ENCODE peak calls at places on chromosome 10, in eight cellular contexts. One of them, this sample, is unnamed.

GRCh38 chr10:16822726-16823360 is 5.6 kb upstream of the RSU1 start:
- DNase-seq in astrocyte: no peak
- DNase-seq in CD8-positive, alpha-beta memory T cell: no peak
- DNase-seq in neural progenitor cell: no peak
- DNase-seq in heart left ventricle: no peak
- DNase-seq in mammary epithelial cell: no peak
- DNase-seq in thoracic aorta: no peak
- DNase-seq in esophagus squamous epithelium: no peak
- DNase-seq in this sample: no peak

GRCh38 chr10:85048644-85049043 is 720.3 kb downstream of the CCSER2 start:
- DNase-seq in astrocyte: no peak
- DNase-seq in CD8-positive, alpha-beta memory T cell: no peak
- DNase-seq in neural progenitor cell: no peak
- DNase-seq in heart left ventricle: no peak
- DNase-seq in mammary epithelial cell: no peak
- DNase-seq in thoracic aorta: no peak
- DNase-seq in esophagus squamous epithelium: no peak
- DNase-seq in this sample: no peak

GRCh38 chr10:114940735-114941134 is 2.7 kb downstream of the TRUB1 start:
- DNase-seq in astrocyte: peak
- DNase-seq in CD8-positive, alpha-beta memory T cell: no peak
- DNase-seq in neural progenitor cell: no peak
- DNase-seq in heart left ventricle: no peak
- DNase-seq in mammary epithelial cell: peak
- DNase-seq in thoracic aorta: no peak
- DNase-seq in esophagus squamous epithelium: no peak
- DNase-seq in this sample: no peak

GRCh38 chr10:69801434-69802315 is at the start of gene COL13A1:
- DNase-seq in astrocyte: peak
- DNase-seq in CD8-positive, alpha-beta memory T cell: no peak
- DNase-seq in neural progenitor cell: peak
- DNase-seq in heart left ventricle: peak
- DNase-seq in mammary epithelial cell: peak
- DNase-seq in thoracic aorta: peak
- DNase-seq in esophagus squamous epithelium: no peak
- DNase-seq in this sample: peak

GRCh38 chr10:14532473-14533251 is 201.9 kb upstream of the FRMD4A start:
- DNase-seq in astrocyte: peak
- DNase-seq in CD8-positive, alpha-beta memory T cell: no peak
- DNase-seq in neural progenitor cell: no peak
- DNase-seq in heart left ventricle: no peak
- DNase-seq in mammary epithelial cell: peak
- DNase-seq in thoracic aorta: no peak
- DNase-seq in esophagus squamous epithelium: no peak
- DNase-seq in this sample: no peak

GRCh38 chr10:28663576-28664368 is 13.5 kb upstream of the BAMBI start:
- DNase-seq in astrocyte: peak
- DNase-seq in CD8-positive, alpha-beta memory T cell: peak
- DNase-seq in neural progenitor cell: peak
- DNase-seq in heart left ventricle: peak
- DNase-seq in mammary epithelial cell: peak
- DNase-seq in thoracic aorta: no peak
- DNase-seq in esophagus squamous epithelium: no peak
- DNase-seq in this sample: peak

GRCh38 chr10:29064665-29065064 is 224.2 kb upstream of the LYZL1 start:
- DNase-seq in astrocyte: no peak
- DNase-seq in CD8-positive, alpha-beta memory T cell: no peak
- DNase-seq in neural progenitor cell: no peak
- DNase-seq in heart left ventricle: no peak
- DNase-seq in mammary epithelial cell: no peak
- DNase-seq in thoracic aorta: no peak
- DNase-seq in esophagus squamous epithelium: no peak
- DNase-seq in this sample: no peak

GRCh38 chr10:121927361-121927840 is 430 bp downstream of the ATE1 start:
- DNase-seq in astrocyte: peak
- DNase-seq in CD8-positive, alpha-beta memory T cell: peak
- DNase-seq in neural progenitor cell: peak
- DNase-seq in heart left ventricle: peak
- DNase-seq in mammary epithelial cell: peak
- DNase-seq in thoracic aorta: no peak
- DNase-seq in esophagus squamous epithelium: no peak
- DNase-seq in this sample: peak

GRCh38 chr10:8975535-8975934 is 921.0 kb downstream of the GATA3 start:
- DNase-seq in astrocyte: no peak
- DNase-seq in CD8-positive, alpha-beta memory T cell: no peak
- DNase-seq in neural progenitor cell: no peak
- DNase-seq in heart left ventricle: no peak
- DNase-seq in mammary epithelial cell: peak
- DNase-seq in thoracic aorta: no peak
- DNase-seq in esophagus squamous epithelium: no peak
- DNase-seq in this sample: no peak

GRCh38 chr10:4946349-4946717 is 16.9 kb upstream of the AKR1C1 start:
- DNase-seq in astrocyte: no peak
- DNase-seq in CD8-positive, alpha-beta memory T cell: no peak
- DNase-seq in neural progenitor cell: no peak
- DNase-seq in heart left ventricle: no peak
- DNase-seq in mammary epithelial cell: no peak
- DNase-seq in thoracic aorta: no peak
- DNase-seq in esophagus squamous epithelium: no peak
- DNase-seq in this sample: no peak

GRCh38 chr10:123573236-123574147 is 92.7 kb upstream of the GPR26 start:
- DNase-seq in astrocyte: no peak
- DNase-seq in CD8-positive, alpha-beta memory T cell: no peak
- DNase-seq in neural progenitor cell: peak
- DNase-seq in heart left ventricle: no peak
- DNase-seq in mammary epithelial cell: peak
- DNase-seq in thoracic aorta: no peak
- DNase-seq in esophagus squamous epithelium: no peak
- DNase-seq in this sample: peak

GRCh38 chr10:12513775-12514663 is 164.7 kb downstream of the CAMK1D start:
- DNase-seq in astrocyte: no peak
- DNase-seq in CD8-positive, alpha-beta memory T cell: no peak
- DNase-seq in neural progenitor cell: no peak
- DNase-seq in heart left ventricle: no peak
- DNase-seq in mammary epithelial cell: no peak
- DNase-seq in thoracic aorta: no peak
- DNase-seq in esophagus squamous epithelium: no peak
- DNase-seq in this sample: no peak

GRCh38 chr10:90751107-90751997 is 106.5 kb downstream of the HTR7 start:
- DNase-seq in astrocyte: no peak
- DNase-seq in CD8-positive, alpha-beta memory T cell: no peak
- DNase-seq in neural progenitor cell: peak
- DNase-seq in heart left ventricle: no peak
- DNase-seq in mammary epithelial cell: peak
- DNase-seq in thoracic aorta: no peak
- DNase-seq in esophagus squamous epithelium: no peak
- DNase-seq in this sample: no peak

GRCh38 chr10:132418520-132419416 is 21.8 kb downstream of the PWWP2B start:
- DNase-seq in astrocyte: no peak
- DNase-seq in CD8-positive, alpha-beta memory T cell: no peak
- DNase-seq in neural progenitor cell: peak
- DNase-seq in heart left ventricle: peak
- DNase-seq in mammary epithelial cell: no peak
- DNase-seq in thoracic aorta: no peak
- DNase-seq in esophagus squamous epithelium: no peak
- DNase-seq in this sample: peak

GRCh38 chr10:60313589-60313952 is 76.1 kb downstream of the ANK3 start:
- DNase-seq in astrocyte: no peak
- DNase-seq in CD8-positive, alpha-beta memory T cell: no peak
- DNase-seq in neural progenitor cell: no peak
- DNase-seq in heart left ventricle: no peak
- DNase-seq in mammary epithelial cell: no peak
- DNase-seq in thoracic aorta: no peak
- DNase-seq in esophagus squamous epithelium: no peak
- DNase-seq in this sample: no peak

GRCh38 chr10:133476641-133476990 is 22.9 kb downstream of the SCART1 start:
- DNase-seq in astrocyte: no peak
- DNase-seq in CD8-positive, alpha-beta memory T cell: no peak
- DNase-seq in neural progenitor cell: no peak
- DNase-seq in heart left ventricle: no peak
- DNase-seq in mammary epithelial cell: no peak
- DNase-seq in thoracic aorta: no peak
- DNase-seq in esophagus squamous epithelium: no peak
- DNase-seq in this sample: no peak

GRCh38 chr10:11046766-11047165 is 29.1 kb downstream of the CELF2 start:
- DNase-seq in astrocyte: no peak
- DNase-seq in CD8-positive, alpha-beta memory T cell: no peak
- DNase-seq in neural progenitor cell: no peak
- DNase-seq in heart left ventricle: no peak
- DNase-seq in mammary epithelial cell: no peak
- DNase-seq in thoracic aorta: no peak
- DNase-seq in esophagus squamous epithelium: no peak
- DNase-seq in this sample: no peak
- H3K27ac ChIP-seq in astrocyte: no peak
- H3K27ac ChIP-seq in CD8-positive, alpha-beta memory T cell: no peak
- H3K27ac ChIP-seq in neural progenitor cell: no peak
- H3K27ac ChIP-seq in heart left ventricle: peak
- H3K27ac ChIP-seq in mammary epithelial cell: no peak
- H3K27ac ChIP-seq in thoracic aorta: no peak
- H3K27ac ChIP-seq in esophagus squamous epithelium: peak
- H3K27ac ChIP-seq in this sample: no peak

DNA sequence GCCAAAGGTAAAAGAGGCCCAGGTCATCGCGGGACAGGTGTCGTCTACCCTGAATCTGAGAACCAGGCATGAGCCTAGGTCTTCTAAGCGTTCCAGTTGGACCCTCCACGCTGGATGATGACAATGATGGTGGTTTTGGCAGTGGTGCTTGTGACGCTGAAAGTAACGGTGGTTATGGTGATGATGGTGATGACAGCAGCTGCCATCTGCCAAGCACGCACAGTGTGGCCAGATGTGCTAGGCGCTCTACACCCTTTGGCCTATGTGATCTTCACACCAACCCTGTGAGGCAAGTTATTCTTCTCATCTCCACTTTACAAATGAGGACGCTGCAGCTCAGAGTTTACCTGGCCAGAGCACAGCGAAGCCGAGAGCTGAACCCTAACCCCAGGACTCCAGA is 93.9 kb downstream of the FAM53B start:
- DNase-seq in astrocyte: no peak
- DNase-seq in CD8-positive, alpha-beta memory T cell: no peak
- DNase-seq in neural progenitor cell: no peak
- DNase-seq in heart left ventricle: no peak
- DNase-seq in mammary epithelial cell: no peak
- DNase-seq in thoracic aorta: no peak
- DNase-seq in esophagus squamous epithelium: no peak
- DNase-seq in this sample: no peak
- H3K27ac ChIP-seq in astrocyte: no peak
- H3K27ac ChIP-seq in CD8-positive, alpha-beta memory T cell: peak
- H3K27ac ChIP-seq in neural progenitor cell: no peak
- H3K27ac ChIP-seq in heart left ventricle: peak
- H3K27ac ChIP-seq in mammary epithelial cell: no peak
- H3K27ac ChIP-seq in thoracic aorta: no peak
- H3K27ac ChIP-seq in esophagus squamous epithelium: peak
- H3K27ac ChIP-seq in this sample: no peak

GRCh38 chr10:112385143-112385695 is 11.3 kb downstream of the ACSL5 start:
- DNase-seq in astrocyte: no peak
- DNase-seq in CD8-positive, alpha-beta memory T cell: no peak
- DNase-seq in neural progenitor cell: no peak
- DNase-seq in heart left ventricle: no peak
- DNase-seq in mammary epithelial cell: no peak
- DNase-seq in thoracic aorta: no peak
- DNase-seq in esophagus squamous epithelium: no peak
- DNase-seq in this sample: no peak

GRCh38 chr10:112388548-112388947 is 14.6 kb downstream of the ACSL5 start:
- DNase-seq in astrocyte: no peak
- DNase-seq in CD8-positive, alpha-beta memory T cell: no peak
- DNase-seq in neural progenitor cell: no peak
- DNase-seq in heart left ventricle: no peak
- DNase-seq in mammary epithelial cell: no peak
- DNase-seq in thoracic aorta: no peak
- DNase-seq in esophagus squamous epithelium: no peak
- DNase-seq in this sample: no peak

GRCh38 chr10:112379635-112380296 is 5.8 kb downstream of the ACSL5 start:
- DNase-seq in astrocyte: no peak
- DNase-seq in CD8-positive, alpha-beta memory T cell: no peak
- DNase-seq in neural progenitor cell: no peak
- DNase-seq in heart left ventricle: no peak
- DNase-seq in mammary epithelial cell: no peak
- DNase-seq in thoracic aorta: no peak
- DNase-seq in esophagus squamous epithelium: no peak
- DNase-seq in this sample: no peak

GRCh38 chr10:112382539-112383235 is 8.8 kb downstream of the ACSL5 start:
- DNase-seq in astrocyte: no peak
- DNase-seq in CD8-positive, alpha-beta memory T cell: no peak
- DNase-seq in neural progenitor cell: no peak
- DNase-seq in heart left ventricle: no peak
- DNase-seq in mammary epithelial cell: no peak
- DNase-seq in thoracic aorta: no peak
- DNase-seq in esophagus squamous epithelium: no peak
- DNase-seq in this sample: no peak

DNA sequence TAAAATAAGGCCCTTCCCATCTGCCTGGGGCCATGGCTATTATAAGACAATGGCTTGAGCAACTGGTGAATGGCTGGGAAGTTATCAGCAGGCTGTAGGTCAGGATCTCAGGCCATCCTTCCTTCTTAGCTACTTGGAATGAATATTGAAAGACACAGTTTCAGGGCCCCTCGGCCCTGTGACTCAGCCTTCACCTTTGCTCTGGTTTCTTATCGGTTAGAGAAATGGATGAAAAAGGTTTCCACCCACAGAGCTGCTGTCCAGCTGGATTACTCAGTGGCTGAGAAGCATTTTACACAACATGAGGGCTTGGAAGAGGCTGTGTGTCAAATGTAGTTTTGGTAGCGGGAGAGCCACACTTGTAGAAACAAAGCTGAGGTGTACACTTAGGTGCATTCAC is 9.4 kb downstream of the ACSL5 start:
- DNase-seq in astrocyte: peak
- DNase-seq in CD8-positive, alpha-beta memory T cell: no peak
- DNase-seq in neural progenitor cell: no peak
- DNase-seq in heart left ventricle: no peak
- DNase-seq in mammary epithelial cell: peak
- DNase-seq in thoracic aorta: no peak
- DNase-seq in esophagus squamous epithelium: no peak
- DNase-seq in this sample: no peak
- H3K27ac ChIP-seq in astrocyte: no peak
- H3K27ac ChIP-seq in CD8-positive, alpha-beta memory T cell: no peak
- H3K27ac ChIP-seq in neural progenitor cell: no peak
- H3K27ac ChIP-seq in heart left ventricle: no peak
- H3K27ac ChIP-seq in mammary epithelial cell: no peak
- H3K27ac ChIP-seq in thoracic aorta: no peak
- H3K27ac ChIP-seq in esophagus squamous epithelium: no peak
- H3K27ac ChIP-seq in this sample: no peak

DNA sequence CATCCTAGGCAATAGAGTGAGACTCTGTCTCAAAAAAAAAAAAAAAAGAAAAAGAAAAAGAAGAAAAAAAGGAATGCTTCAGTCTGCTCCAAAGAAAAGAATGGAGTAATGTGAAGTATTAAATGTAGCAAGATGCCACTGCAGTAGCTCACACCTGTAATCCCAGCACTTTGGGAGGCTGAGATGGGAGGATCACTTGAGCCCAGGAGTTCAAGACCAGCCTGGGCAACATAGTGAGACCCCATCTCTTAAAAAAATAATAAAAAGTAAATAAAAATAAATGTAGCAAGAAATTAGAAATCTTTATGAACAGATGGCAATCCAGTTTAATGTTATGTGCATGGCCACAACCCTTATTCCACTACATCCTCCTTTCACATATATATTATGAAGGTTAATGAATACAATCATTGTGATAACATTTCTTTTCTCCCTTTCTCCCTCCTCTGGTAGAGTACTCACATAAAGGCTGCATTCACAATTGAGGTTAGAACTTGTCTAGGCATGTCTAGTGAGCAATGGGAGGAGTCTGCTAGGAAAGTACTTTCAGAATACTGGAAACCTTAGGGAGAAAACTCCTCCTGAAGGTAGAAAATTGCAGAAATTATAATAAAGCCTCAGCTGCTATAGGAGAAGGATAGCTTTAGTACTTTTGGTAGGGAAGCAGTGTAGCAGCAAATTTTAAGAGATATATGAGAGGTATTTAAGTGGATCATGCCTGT is 20.4 kb downstream of the KLLN start:
- DNase-seq in astrocyte: peak
- DNase-seq in CD8-positive, alpha-beta memory T cell: no peak
- DNase-seq in neural progenitor cell: no peak
- DNase-seq in heart left ventricle: no peak
- DNase-seq in mammary epithelial cell: peak
- DNase-seq in thoracic aorta: no peak
- DNase-seq in esophagus squamous epithelium: no peak
- DNase-seq in this sample: peak
- H3K27ac ChIP-seq in astrocyte: peak
- H3K27ac ChIP-seq in CD8-positive, alpha-beta memory T cell: no peak
- H3K27ac ChIP-seq in neural progenitor cell: no peak
- H3K27ac ChIP-seq in heart left ventricle: no peak
- H3K27ac ChIP-seq in mammary epithelial cell: peak
- H3K27ac ChIP-seq in thoracic aorta: no peak
- H3K27ac ChIP-seq in esophagus squamous epithelium: no peak
- H3K27ac ChIP-seq in this sample: peak